ENCODE peak calls at places on chromosomes 16 and 17, in eight cellular contexts. P is adipocyte, U is HepG2, A is IMR-90, R is fibroblast of lung, F is astrocyte, B is DND-41, O is mesenchymal stem cell. W is an unnamed sample. For H3K4me1, the result is how much of the 10 kb centered on the place peaks cover.

GRCh38 chr17:72654746-72655145 is 437.7 kb downstream of the SLC39A11 start:
- DNase-seq in P (no peak), U (peak), A (no peak), R (no peak), F (no peak), B (no peak), O (no peak), W (no peak)

GRCh38 chr16:854808-855410 is 54.4 kb upstream of the GNG13 start:
- DNase-seq in P (no peak), U (no peak), A (no peak), R (no peak), F (no peak), B (no peak), O (no peak), W (no peak)

GRCh38 chr17:70336411-70336810 is 167.1 kb downstream of the KCNJ2 start:
- DNase-seq in P (no peak), U (no peak), A (no peak), R (no peak), F (no peak), B (no peak), O (no peak), W (no peak)

GRCh38 chr17:81157848-81158687 is 7.2 kb upstream of the PVALEF start:
- DNase-seq in P (no peak), U (no peak), A (no peak), R (no peak), F (no peak), B (no peak), O (no peak), W (no peak)

GRCh38 chr17:28270055-28270454 is 48.9 kb upstream of the TMEM97 start:
- DNase-seq in P (no peak), U (no peak), A (no peak), R (no peak), F (no peak), B (no peak), O (no peak), W (peak)

GRCh38 chr17:29078183-29079045 is 35.5 kb downstream of the PIPOX start:
- DNase-seq in P (peak), U (no peak), A (peak), R (peak), F (peak), B (no peak), O (no peak), W (no peak)

GRCh38 chr17:36152639-36153120 is 23.8 kb downstream of the TBC1D3B start:
- DNase-seq in P (peak), U (no peak), A (no peak), R (peak), F (no peak), B (no peak), O (no peak), W (peak)

GRCh38 chr17:56679767-56680422 is 86.4 kb downstream of the NOG start:
- DNase-seq in P (no peak), U (no peak), A (no peak), R (peak), F (peak), B (peak), O (peak), W (no peak)

GRCh38 chr17:19771971-19772630 is 24.0 kb upstream of the ALDH3A1 start:
- DNase-seq in P (no peak), U (no peak), A (no peak), R (no peak), F (no peak), B (no peak), O (no peak), W (no peak)

GRCh38 chr17:6366144-6366755 is 68.7 kb downstream of the AIPL1 start:
- DNase-seq in P (peak), U (no peak), A (peak), R (peak), F (peak), B (no peak), O (peak), W (peak)

GRCh38 chr17:67487506-67487905 is 110.4 kb downstream of the PITPNC1 start:
- DNase-seq in P (no peak), U (no peak), A (peak), R (peak), F (no peak), B (no peak), O (peak), W (peak)

GRCh38 chr17:63549946-63550815 is at the start of gene DCAF7:
- DNase-seq in P (peak), U (peak), A (peak), R (peak), F (peak), B (peak), O (peak), W (peak)

GRCh38 chr16:56600398-56600999 is 7.9 kb upstream of the MT2A start:
- DNase-seq in P (peak), U (peak), A (peak), R (peak), F (no peak), B (peak), O (peak), W (peak)

GRCh38 chr17:46154151-46154816 is 38.9 kb downstream of the KANSL1 start:
- DNase-seq in P (peak), U (no peak), A (peak), R (peak), F (peak), B (peak), O (peak), W (no peak)

GRCh38 chr16:68711421-68712139 is 25.5 kb upstream of the CDH1 start:
- DNase-seq in P (no peak), U (no peak), A (no peak), R (no peak), F (no peak), B (no peak), O (no peak), W (no peak)

GRCh38 chr16:642189-643049 is 791 bp downstream of the MCRIP2 start:
- DNase-seq in P (peak), U (peak), A (no peak), R (peak), F (no peak), B (no peak), O (peak), W (peak)

GRCh38 chr16:16071631-16072244 is 122.3 kb downstream of the ABCC1 start:
- DNase-seq in P (no peak), U (peak), A (peak), R (peak), F (peak), B (no peak), O (peak), W (peak)

GRCh38 chr17:78962345-78962983 is 17.3 kb downstream of the LGALS3BP start:
- DNase-seq in P (peak), U (peak), A (peak), R (no peak), F (no peak), B (no peak), O (peak), W (no peak)

GRCh38 chr17:29115906-29116651 is 64.1 kb downstream of the MYO18A start:
- DNase-seq in P (peak), U (peak), A (peak), R (peak), F (no peak), B (peak), O (peak), W (peak)

GRCh38 chr17:16455997-16456769 is 35.8 kb downstream of the LRRC75A start:
- DNase-seq in P (no peak), U (no peak), A (no peak), R (no peak), F (no peak), B (no peak), O (no peak), W (no peak)

GRCh38 chr16:20897253-20897896 is 2.8 kb downstream of the DCUN1D3 start:
- DNase-seq in P (peak), U (peak), A (peak), R (peak), F (peak), B (no peak), O (peak), W (no peak)

GRCh38 chr16:53429221-53429943 is 4.9 kb upstream of the RBL2 start:
- DNase-seq in P (peak), U (no peak), A (peak), R (peak), F (peak), B (no peak), O (peak), W (no peak)

GRCh38 chr16:89720859-89721643 is at the start of the genes VPS9D1 and ZNF276:
- DNase-seq in P (peak), U (peak), A (peak), R (peak), F (peak), B (peak), O (peak), W (peak)

GRCh38 chr17:48728232-48729231 is at the start of gene HOXB13:
- DNase-seq in P (peak), U (no peak), A (peak), R (no peak), F (no peak), B (no peak), O (peak), W (peak)

GRCh38 chr16:84529607-84530006 is 25.1 kb upstream of the MEAK7 start:
- DNase-seq in P (no peak), U (no peak), A (no peak), R (no peak), F (no peak), B (no peak), O (no peak), W (no peak)

GRCh38 chr17:4017377-4017776 is 53.1 kb upstream of the ATP2A3 start:
- DNase-seq in P (no peak), U (no peak), A (no peak), R (no peak), F (no peak), B (no peak), O (no peak), W (no peak)

GRCh38 chr16:67562918-67563707 is 787 bp downstream of the CTCF start:
- DNase-seq in P (peak), U (peak), A (peak), R (peak), F (peak), B (peak), O (peak), W (peak)

GRCh38 chr16:49474741-49475140 is 101.1 kb downstream of the C16orf78 start:
- DNase-seq in P (no peak), U (no peak), A (no peak), R (no peak), F (no peak), B (no peak), O (no peak), W (peak)

GRCh38 chr16:4626396-4626795 is 1.8 kb downstream of the MGRN1 start:
- DNase-seq in P (no peak), U (no peak), A (no peak), R (no peak), F (no peak), B (no peak), O (no peak), W (no peak)

GRCh38 chr16:82631701-82632685 is 5.2 kb downstream of the CDH13 start:
- DNase-seq in P (no peak), U (no peak), A (peak), R (no peak), F (peak), B (no peak), O (peak), W (peak)

GRCh38 chr16:2689968-2690830 is 7.9 kb downstream of the KCTD5 start:
- DNase-seq in P (no peak), U (no peak), A (no peak), R (peak), F (peak), B (no peak), O (no peak), W (no peak)

GRCh38 chr16:81737885-81738536 is 41.1 kb upstream of the PLCG2 start:
- DNase-seq in P (peak), U (peak), A (peak), R (peak), F (peak), B (peak), O (peak), W (peak)

GRCh38 chr16:24272379-24272778 is 16.2 kb downstream of the CACNG3 start:
- DNase-seq in P (no peak), U (no peak), A (no peak), R (no peak), F (no peak), B (no peak), O (no peak), W (no peak)

GRCh38 chr16:13120091-13120490 is 218.7 kb downstream of the SHISA9 start:
- DNase-seq in P (no peak), U (no peak), A (no peak), R (no peak), F (no peak), B (no peak), O (no peak), W (peak)

GRCh38 chr17:56594528-56595418 is 1.3 kb downstream of the NOG start:
- DNase-seq in P (peak), U (no peak), A (peak), R (peak), F (no peak), B (peak), O (peak), W (peak)

GRCh38 chr16:88758227-88758943 is 26.6 kb downstream of the PIEZO1 start:
- DNase-seq in P (peak), U (no peak), A (no peak), R (no peak), F (no peak), B (no peak), O (no peak), W (no peak)

GRCh38 chr17:45132302-45132568 is at the start of gene PLCD3:
- DNase-seq in P (no peak), U (no peak), A (no peak), R (no peak), F (no peak), B (no peak), O (no peak), W (no peak)

GRCh38 chr17:68383443-68384321 is 73.6 kb downstream of the WIPI1 start:
- DNase-seq in P (peak), U (peak), A (peak), R (peak), F (peak), B (peak), O (peak), W (peak)

GRCh38 chr17:8075081-8075480 is 12.4 kb downstream of the ALOX12B start:
- DNase-seq in P (no peak), U (no peak), A (no peak), R (no peak), F (no peak), B (no peak), O (no peak), W (no peak)

GRCh38 chr17:8073627-8074485 is 13.7 kb downstream of the ALOX12B start:
- DNase-seq in P (peak), U (peak), A (peak), R (peak), F (peak), B (peak), O (peak), W (peak)

GRCh38 chr17:8072727-8073461 is 14.6 kb downstream of the ALOX12B start:
- DNase-seq in P (peak), U (no peak), A (no peak), R (no peak), F (no peak), B (no peak), O (peak), W (peak)

GRCh38 chr17:8071496-8071895 is 16.0 kb downstream of the ALOX12B start:
- DNase-seq in P (no peak), U (no peak), A (no peak), R (no peak), F (no peak), B (no peak), O (no peak), W (no peak)

GRCh38 chr17:8072339-8072726 is 15.2 kb downstream of the ALOX12B start:
- DNase-seq in P (no peak), U (no peak), A (no peak), R (no peak), F (no peak), B (no peak), O (no peak), W (peak)
- H3K9ac ChIP-seq in P (no peak), U (no peak), A (no peak), R (no peak), F (no peak), B (no peak), O (no peak), W (no peak)

GRCh38 chr17:41315204-41315794 is at the start of gene KRTAP17-1:
- DNase-seq in P (no peak), U (no peak), A (no peak), R (no peak), F (no peak), B (no peak), O (no peak), W (no peak)
- H3K4me3 ChIP-seq in P (no peak), U (no peak), A (no peak), R (no peak), F (no peak), B (no peak), O (no peak), W (no peak)

GRCh38 chr16:28904363-28904762 is 20.7 kb downstream of the RABEP2 start:
- DNase-seq in P (no peak), U (no peak), A (no peak), R (no peak), F (no peak), B (no peak), O (no peak), W (no peak)
- H3K4me1 ChIP-seq in P (under half), U (under half), A (under half), R (under half), F (under half), B (under half), O (under half), W (under half)

DNA sequence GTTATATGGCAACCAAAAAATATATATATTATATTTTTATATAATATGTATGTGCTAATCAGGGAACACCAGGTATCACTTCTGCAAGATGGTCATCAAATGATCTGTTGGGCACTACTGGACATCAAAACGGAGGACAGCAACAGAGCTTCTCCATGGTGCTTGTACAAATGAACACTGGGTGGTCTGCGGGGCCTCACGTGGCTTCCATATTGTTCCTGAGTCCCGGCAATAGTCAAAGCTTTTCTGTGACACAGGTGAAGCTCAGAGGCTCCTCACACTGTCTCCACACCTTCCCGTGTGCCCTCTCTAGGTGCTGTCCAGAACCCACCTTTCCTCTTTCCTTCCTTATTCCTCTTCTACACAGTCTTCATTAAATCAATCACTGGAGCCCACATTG is 149.9 kb upstream of the PIRT start:
- DNase-seq in P (no peak), U (no peak), A (no peak), R (no peak), F (no peak), B (no peak), O (no peak), W (no peak)
- H3K9ac ChIP-seq in P (no peak), U (no peak), A (no peak), R (no peak), F (no peak), B (no peak), O (no peak), W (no peak)

GRCh38 chr17:38741443-38741842 is 6.7 kb downstream of the PCGF2 start:
- DNase-seq in P (no peak), U (no peak), A (no peak), R (no peak), F (no peak), B (no peak), O (no peak), W (no peak)

GRCh38 chr17:38743556-38744171 is 4.5 kb downstream of the PCGF2 start:
- DNase-seq in P (no peak), U (no peak), A (no peak), R (no peak), F (no peak), B (no peak), O (no peak), W (peak)

GRCh38 chr17:38742431-38743308 is 5.5 kb downstream of the PCGF2 start:
- DNase-seq in P (peak), U (peak), A (peak), R (peak), F (peak), B (no peak), O (peak), W (no peak)

GRCh38 chr17:38740806-38741205 is 7.3 kb downstream of the PCGF2 start:
- DNase-seq in P (no peak), U (no peak), A (no peak), R (no peak), F (no peak), B (no peak), O (no peak), W (no peak)

DNA sequence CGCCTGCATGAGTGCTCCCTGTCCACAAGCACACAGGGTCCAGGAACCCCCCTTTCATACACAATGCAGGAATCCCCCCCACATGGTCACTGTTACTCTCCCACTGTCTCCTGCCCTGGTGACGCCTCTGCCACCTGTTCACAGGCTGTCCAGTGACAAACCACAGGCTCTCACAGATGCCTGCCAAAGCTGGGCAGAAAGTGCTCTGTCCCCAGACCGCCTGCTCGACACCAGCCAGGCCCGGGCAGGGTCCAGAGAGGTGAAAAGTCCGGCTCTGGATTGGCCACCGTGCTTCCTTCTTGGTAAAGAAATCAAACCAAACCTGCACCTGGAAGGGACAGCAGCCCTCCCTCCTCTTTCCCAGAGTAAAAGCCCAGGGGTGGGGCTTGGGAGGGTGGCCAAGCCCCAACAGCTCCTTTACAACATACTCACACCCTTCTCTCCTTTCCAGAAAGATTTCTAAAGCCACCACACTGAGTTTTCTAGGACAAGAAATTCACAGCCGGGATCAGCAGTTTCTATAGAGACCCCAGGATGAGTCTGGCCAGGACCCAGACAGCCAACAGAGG is 6.2 kb downstream of the PCGF2 start:
- DNase-seq in P (peak), U (no peak), A (no peak), R (no peak), F (no peak), B (no peak), O (no peak), W (no peak)
- H3K4me3 ChIP-seq in P (no peak), U (no peak), A (no peak), R (no peak), F (no peak), B (no peak), O (peak), W (no peak)